ENCODE peak calls at places on chromosomes 12 and 14, in eight cellular contexts. Y, U, A, L, I, M, J and C are unnamed samples.

GRCh38 chr14:44895716-44896115 is 66.0 kb downstream of the KLHL28 start:
- DNase-seq in I (no peak), L (no peak), A (no peak), U (no peak), Y (no peak), M (no peak), J (no peak), C (no peak)

GRCh38 chr12:80509781-80510556 is 65.9 kb downstream of the PTPRQ start:
- DNase-seq in M (no peak), L (no peak), U (no peak), Y (no peak), I (no peak), A (no peak), J (no peak), C (no peak)

GRCh38 chr12:39772708-39773665 is 153.4 kb upstream of the ABCD2 start:
- DNase-seq in M (no peak), I (no peak), A (no peak), Y (no peak), L (no peak), J (no peak), U (no peak), C (no peak)

GRCh38 chr12:32566663-32567634 is 112.2 kb upstream of the DNM1L start:
- DNase-seq in J (no peak), U (no peak), Y (no peak), A (no peak), L (no peak), I (no peak), M (no peak), C (no peak)

GRCh38 chr12:95415451-95415850 is 58.5 kb upstream of the METAP2 start:
- DNase-seq in U (no peak), Y (no peak), L (no peak), M (no peak), A (no peak), I (no peak), J (no peak), C (no peak)

GRCh38 chr12:124553862-124554428 is 13.5 kb downstream of the NCOR2 start:
- DNase-seq in I (no peak), U (no peak), Y (no peak), L (no peak), M (no peak), A (no peak), J (no peak), C (no peak)

GRCh38 chr12:54033106-54033979 is 493 bp downstream of the HOXC5 start:
- DNase-seq in Y (no peak), L (no peak), A (no peak), M (no peak), J (no peak), U (no peak), I (no peak), C (no peak)

GRCh38 chr14:24395609-24396580 is 2.9 kb upstream of the NYNRIN start:
- DNase-seq in I (no peak), J (no peak), Y (no peak), L (no peak), A (no peak), M (peak), U (no peak), C (no peak)

GRCh38 chr14:94344389-94344788 is 21.3 kb upstream of the SERPINA6 start:
- DNase-seq in L (no peak), J (no peak), M (no peak), I (no peak), U (no peak), Y (no peak), A (no peak), C (no peak)

GRCh38 chr12:96070670-96071279 is 35.4 kb upstream of the LTA4H start:
- DNase-seq in M (peak), L (no peak), I (no peak), A (no peak), U (no peak), Y (no peak), J (no peak), C (no peak)

GRCh38 chr12:63353559-63353958 is 202.6 kb upstream of the AVPR1A start:
- DNase-seq in L (peak), I (no peak), A (no peak), M (no peak), U (no peak), Y (no peak), J (no peak), C (no peak)

GRCh38 chr12:99765469-99766114 is 118.0 kb downstream of the GARIN6 start:
- DNase-seq in U (no peak), J (no peak), L (no peak), Y (no peak), I (no peak), A (no peak), M (no peak), C (no peak)